ENCODE peak calls at places on chromosome 12, in ten cellular contexts. B is epithelial cell of esophagus, M is Panc1, J is fibroblast of villous mesenchyme, D is brain microvascular endothelial cell, Y is tibial artery, Q is lower leg skin, C is IMR-90, L is astrocyte of the spinal cord, A is fibroblast of lung. F is an unnamed sample.

GRCh38 chr12:57614178-57614947 is 3.1 kb downstream of the ARHGEF25 start:
- DNase-seq in L (no peak), Q (no peak), D (no peak), Y (peak), C (peak), J (no peak), B (peak), M (no peak), A (no peak), F (peak)

GRCh38 chr12:106709068-106709511 is 65.4 kb upstream of the RIC8B start:
- DNase-seq in B (no peak), D (no peak), C (no peak), M (no peak), Y (no peak), Q (no peak), L (no peak), A (no peak), J (no peak), F (no peak)

GRCh38 chr12:103905730-103906349 is 24.4 kb upstream of the HSP90B1 start:
- DNase-seq in C (no peak), J (no peak), B (peak), M (no peak), Q (no peak), L (no peak), Y (no peak), A (no peak), D (no peak), F (no peak)

GRCh38 chr12:79826267-79827128 is 108.4 kb downstream of the PPP1R12A start:
- DNase-seq in Y (no peak), A (no peak), J (no peak), C (no peak), Q (no peak), B (peak), L (no peak), D (no peak), M (no peak), F (no peak)

GRCh38 chr12:51324953-51325352 is 979 bp upstream of the BIN2 start:
- DNase-seq in Y (no peak), A (no peak), J (no peak), C (no peak), L (no peak), D (no peak), M (no peak), B (peak), Q (peak), F (no peak)

GRCh38 chr12:4243098-4243795 is 30.3 kb upstream of the CCND2 start:
- DNase-seq in L (no peak), C (no peak), B (no peak), A (no peak), M (no peak), J (no peak), Y (no peak), D (no peak), Q (no peak), F (no peak)

GRCh38 chr12:50928392-50928791 is 24.0 kb upstream of the HIGD1C start:
- DNase-seq in Q (no peak), M (no peak), Y (no peak), B (peak), D (no peak), L (no peak), C (no peak), J (no peak), A (no peak), F (no peak)

GRCh38 chr12:101670007-101670671 is 27.3 kb upstream of the CHPT1 start:
- DNase-seq in L (peak), Q (peak), Y (no peak), A (peak), M (no peak), D (peak), J (peak), B (peak), C (peak), F (peak)

GRCh38 chr12:121839993-121840761 is 18.5 kb downstream of the HPD start:
- DNase-seq in A (no peak), M (no peak), B (no peak), L (no peak), C (no peak), D (no peak), Q (no peak), J (peak), Y (no peak), F (no peak)

GRCh38 chr12:132460571-132460970 is 29.4 kb upstream of the FBRSL1 start:
- DNase-seq in D (no peak), Q (no peak), B (no peak), A (no peak), Y (no peak), L (no peak), M (no peak), C (no peak), J (no peak), F (no peak)

GRCh38 chr12:31589896-31590729 is 823 bp downstream of the DENND5B start:
- DNase-seq in L (peak), Q (peak), C (peak), B (peak), M (peak), A (peak), J (peak), D (peak), Y (peak), F (peak)

GRCh38 chr12:91414147-91414546 is 231.5 kb upstream of the DCN start:
- DNase-seq in Y (no peak), Q (no peak), L (no peak), C (no peak), M (no peak), A (no peak), J (peak), B (no peak), D (no peak), F (no peak)

GRCh38 chr12:51836012-51836832 is 12.3 kb downstream of the FIGNL2 start:
- DNase-seq in B (peak), J (no peak), L (no peak), C (no peak), D (no peak), M (no peak), Y (no peak), Q (no peak), A (no peak), F (no peak)

GRCh38 chr12:46908236-46908935 is 82.6 kb upstream of the SLC38A4 start:
- DNase-seq in D (peak), L (peak), Y (no peak), Q (no peak), A (peak), B (peak), C (peak), M (no peak), J (no peak), F (peak)

GRCh38 chr12:95877622-95878021 is 18.9 kb downstream of the SNRPF start:
- DNase-seq in B (peak), J (peak), A (no peak), D (no peak), C (no peak), M (no peak), L (no peak), Q (no peak), Y (no peak), F (peak)

GRCh38 chr12:55845785-55846496 is 3.2 kb upstream of the MMP19 start:
- DNase-seq in M (no peak), A (no peak), C (no peak), B (no peak), D (no peak), L (no peak), Q (no peak), J (no peak), Y (peak), F (no peak)

GRCh38 chr12:124821252-124822200 is 42.1 kb downstream of the SCARB1 start:
- DNase-seq in A (no peak), J (no peak), M (no peak), B (no peak), Q (no peak), L (no peak), D (no peak), Y (no peak), C (no peak), F (no peak)

GRCh38 chr12:50488801-50489200 is 16.0 kb upstream of the DIP2B start:
- DNase-seq in J (peak), D (no peak), Q (no peak), B (no peak), M (no peak), C (peak), A (no peak), L (no peak), Y (no peak), F (no peak)

GRCh38 chr12:60169904-60170303 is 574.1 kb downstream of the SLC16A7 start:
- DNase-seq in A (peak), J (no peak), Q (no peak), C (peak), L (no peak), D (no peak), B (peak), Y (no peak), M (no peak), F (peak)

GRCh38 chr12:11730299-11731041 is 81.0 kb downstream of the ETV6 start:
- DNase-seq in C (no peak), Y (no peak), Q (peak), B (peak), D (no peak), A (no peak), L (no peak), J (no peak), M (no peak), F (no peak)

GRCh38 chr12:13049816-13050215 is 5.6 kb downstream of the FAM234B start:
- DNase-seq in B (no peak), C (peak), Q (no peak), Y (no peak), L (peak), M (no peak), A (peak), J (peak), D (peak), F (peak)

GRCh38 chr12:34033628-34034296 is 11.5 kb downstream of the ALG10 start:
- DNase-seq in Y (no peak), D (peak), Q (no peak), B (peak), A (peak), M (no peak), C (peak), L (peak), J (peak), F (peak)
- TF ChIP-seq CTCF in Y (peak), D (peak), Q (no peak), B (peak), A (no peak), M (peak), C (peak), L (peak), J (peak), F (peak)

GRCh38 chr12:127052491-127053232 is 1214.3 kb upstream of the TMEM132C start:
- DNase-seq in D (peak), L (peak), B (peak), J (no peak), M (no peak), A (peak), Q (no peak), C (peak), Y (no peak), F (peak)

GRCh38 chr12:127054531-127054930 is 1212.4 kb upstream of the TMEM132C start:
- DNase-seq in A (peak), M (no peak), J (no peak), C (no peak), B (peak), Y (no peak), L (peak), Q (no peak), D (peak), F (no peak)

GRCh38 chr12:127046467-127046866 is 1220.5 kb upstream of the TMEM132C start:
- DNase-seq in L (no peak), Y (no peak), A (no peak), Q (no peak), D (no peak), J (no peak), C (no peak), M (no peak), B (no peak), F (no peak)

DNA sequence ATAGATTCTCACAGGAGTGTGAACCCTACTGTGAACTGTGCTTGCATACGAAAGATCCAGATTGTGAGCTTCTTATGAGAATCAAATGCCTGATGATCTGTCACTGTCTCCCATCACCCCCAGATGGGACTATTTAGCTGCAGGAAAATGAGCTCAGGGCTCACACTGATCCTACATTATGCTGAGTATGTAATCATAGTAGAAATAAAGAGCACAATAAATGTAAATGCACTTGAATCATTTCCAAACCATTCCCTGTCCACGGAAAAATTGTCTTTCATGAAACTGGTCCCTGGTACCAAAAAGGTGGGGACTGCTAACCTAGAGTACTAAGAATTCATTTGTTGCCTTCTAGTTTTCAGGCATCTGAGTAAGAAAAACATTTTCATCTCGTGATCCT is 1215.8 kb upstream of the TMEM132C start:
- DNase-seq in D (no peak), L (no peak), M (no peak), C (no peak), A (no peak), J (no peak), Q (no peak), Y (no peak), B (no peak), F (no peak)
- H3K4me3 ChIP-seq in D (no peak), L (no peak), M (no peak), C (no peak), A (no peak), J (no peak), Q (no peak), Y (no peak), B (no peak), F (no peak)

GRCh38 chr12:1544991-1545700 is 49.2 kb downstream of the FBXL14 start:
- DNase-seq in Q (no peak), A (peak), D (no peak), B (no peak), L (no peak), M (no peak), Y (no peak), J (peak), C (peak), F (peak)
- TF ChIP-seq CTCF in Q (no peak), A (peak), D (peak), B (no peak), L (peak), M (no peak), Y (peak), J (peak), C (peak), F (peak)

GRCh38 chr12:53011889-53012288 is 5.6 kb downstream of the EIF4B start:
- DNase-seq in Q (no peak), D (no peak), B (no peak), M (no peak), L (no peak), A (no peak), Y (no peak), C (no peak), J (no peak), F (no peak)
- H3K4me3 ChIP-seq in Q (no peak), D (no peak), B (no peak), M (no peak), L (no peak), A (no peak), Y (no peak), C (no peak), J (no peak), F (no peak)

GRCh38 chr12:2877047-2877958 is at the start of the genes FOXM1 and RHNO1:
- DNase-seq in Q (peak), D (peak), Y (peak), C (peak), A (peak), J (peak), L (peak), M (no peak), B (peak), F (peak)
- TF ChIP-seq CTCF in Q (no peak), D (no peak), Y (no peak), C (peak), A (no peak), J (peak), L (peak), M (no peak), B (no peak), F (no peak)

DNA sequence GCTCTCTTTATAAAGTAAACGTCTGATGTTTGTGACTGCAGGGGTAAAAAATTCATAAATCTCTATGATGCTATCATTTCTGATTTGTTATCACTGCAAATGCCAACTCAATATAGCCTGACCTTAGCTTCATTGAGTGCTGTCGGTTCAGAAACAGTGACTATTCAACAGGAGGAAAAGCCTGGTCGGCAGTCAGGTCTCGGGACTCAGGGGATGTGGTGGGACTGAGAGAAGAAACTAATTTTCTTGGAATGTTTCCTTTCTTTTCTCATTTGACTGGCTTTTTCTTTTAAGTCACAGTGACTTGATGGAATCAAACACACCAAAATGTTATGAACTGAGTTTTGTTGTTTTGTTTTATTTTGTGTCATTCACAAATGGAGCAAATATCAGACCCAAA is 5.8 kb upstream of the RMST start:
- DNase-seq in M (no peak), A (no peak), Y (no peak), B (no peak), Q (no peak), J (no peak), L (no peak), C (no peak), D (no peak), F (no peak)
- H3K4me3 ChIP-seq in M (no peak), A (no peak), Y (no peak), B (no peak), Q (no peak), J (no peak), L (no peak), C (no peak), D (no peak), F (no peak)

DNA sequence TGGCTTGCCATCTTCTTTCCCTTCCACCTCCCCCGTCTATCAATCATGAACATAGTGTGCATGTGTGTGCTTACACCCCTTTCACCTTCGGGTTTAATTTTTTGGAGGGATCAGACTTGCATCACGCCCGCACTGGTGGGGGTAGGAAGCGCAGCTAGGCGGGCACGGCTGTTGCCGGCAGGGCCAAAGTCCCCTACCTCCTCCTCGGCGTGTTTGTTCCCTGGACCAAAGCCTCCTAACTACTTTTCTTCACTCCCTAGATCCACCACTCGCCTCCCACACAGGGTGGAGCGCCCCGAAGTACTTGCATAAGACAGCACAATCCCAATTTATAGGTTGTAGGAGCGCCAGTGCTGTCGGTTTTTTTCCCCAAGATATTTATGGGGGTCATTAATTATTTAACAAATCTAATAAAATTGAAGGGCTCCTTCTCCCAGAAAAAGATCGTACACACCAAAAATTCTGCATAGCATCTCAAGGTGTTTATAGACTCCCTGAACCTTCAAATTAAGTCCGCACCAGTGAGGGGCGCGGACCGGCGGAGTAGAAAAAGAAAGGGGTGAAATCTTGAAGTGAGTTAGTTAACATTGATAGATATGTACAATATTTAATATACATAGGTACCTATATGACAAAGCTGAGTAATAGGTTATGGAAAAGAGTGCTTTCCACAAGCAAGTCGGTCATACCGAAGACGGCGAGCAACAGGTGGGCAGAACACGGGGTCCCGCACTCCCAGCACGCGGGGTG is 714 bp downstream of the PKP2 start:
- DNase-seq in Y (no peak), A (no peak), Q (peak), B (peak), M (no peak), C (no peak), L (no peak), J (no peak), D (no peak), F (no peak)
- TF ChIP-seq CTCF in Y (no peak), A (no peak), Q (no peak), B (peak), M (no peak), C (no peak), L (peak), J (peak), D (peak), F (no peak)

DNA sequence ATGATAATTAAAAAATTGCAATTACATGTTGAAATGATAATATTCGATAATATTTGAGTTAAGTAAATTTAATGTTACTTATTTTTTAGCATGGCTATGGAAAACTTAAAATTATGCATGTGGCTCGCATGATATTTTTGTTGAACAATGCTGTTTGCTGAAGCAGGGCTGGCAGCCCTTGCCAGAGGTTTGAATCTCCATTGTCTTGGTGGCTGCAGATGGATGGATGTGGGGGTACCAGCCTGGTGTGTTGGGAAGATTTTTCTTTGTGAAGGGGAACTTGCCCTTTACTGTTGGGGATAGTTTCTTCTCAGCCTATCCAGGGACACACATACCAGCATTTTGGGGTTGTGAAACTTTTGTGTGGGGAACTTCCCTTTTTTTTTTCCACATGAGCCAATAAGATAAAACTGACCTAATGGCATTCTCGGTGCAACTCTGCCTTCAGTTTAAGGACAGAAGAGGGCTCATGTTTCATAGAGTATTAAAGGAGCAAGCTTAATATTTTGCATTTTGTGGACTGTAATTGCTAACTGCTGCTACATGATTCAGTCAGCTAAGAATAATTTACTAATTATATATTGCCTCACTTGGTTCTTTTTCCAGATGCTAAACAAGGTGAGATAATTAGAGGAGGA is 8.8 kb downstream of the RASSF3 start:
- DNase-seq in M (no peak), D (peak), A (peak), L (peak), C (peak), J (peak), Y (no peak), Q (no peak), B (peak), F (peak)
- H3K4me3 ChIP-seq in M (no peak), D (no peak), A (no peak), L (no peak), C (no peak), J (no peak), Y (no peak), Q (no peak), B (no peak), F (no peak)

DNA sequence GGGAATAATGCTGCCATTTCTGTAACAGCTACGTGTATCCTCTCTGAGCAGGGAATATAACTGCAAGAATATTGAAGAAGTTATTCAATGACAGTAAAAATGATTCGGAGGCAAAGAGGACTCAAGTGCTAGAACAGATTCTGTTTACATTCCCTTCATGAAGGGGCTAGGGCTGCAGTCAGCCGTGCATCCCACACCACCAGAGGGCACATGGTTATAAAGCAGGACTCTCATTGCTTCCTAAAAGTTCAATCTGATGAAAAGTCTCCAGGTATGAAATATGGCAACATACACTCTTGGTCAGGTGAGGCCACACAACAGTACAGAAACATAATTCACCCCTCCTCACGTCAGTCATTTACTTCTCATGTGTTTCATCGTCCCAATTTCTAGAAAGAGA is 34.0 kb downstream of the TCHP start:
- DNase-seq in M (no peak), Y (peak), J (no peak), Q (no peak), D (no peak), C (peak), A (no peak), L (no peak), B (no peak), F (no peak)
- TF ChIP-seq CTCF in M (no peak), Y (no peak), J (peak), Q (no peak), D (peak), C (peak), A (peak), L (peak), B (peak), F (peak)